ENCODE peak calls at places on chromosomes 16 and 17, in seven cellular contexts. One of them, this sample, is unnamed.

GRCh38 chr17:44522883-44523671 is 19.9 kb upstream of the GPATCH8 start:
- DNase-seq in kidney: no peak
- DNase-seq in IMR-90: peak; percentile 61
- DNase-seq in hepatic stellate cell: peak; percentile 79
- DNase-seq in RPMI8226: peak; percentile 73
- DNase-seq in NCI-H146: peak; percentile 74
- DNase-seq in adipocyte: peak; percentile 69
- DNase-seq in this sample: peak; percentile 39

GRCh38 chr17:75683467-75684041 is 16.4 kb downstream of the SAP30BP start:
- DNase-seq in NCI-H146: no peak
- DNase-seq in RPMI8226: no peak
- DNase-seq in hepatic stellate cell: peak; percentile 65
- DNase-seq in IMR-90: peak; percentile 80
- DNase-seq in kidney: no peak
- DNase-seq in adipocyte: peak; percentile 49
- DNase-seq in this sample: no peak

GRCh38 chr16:71896688-71897368 is 1.5 kb downstream of the IST1 start:
- DNase-seq in RPMI8226: no peak
- DNase-seq in hepatic stellate cell: no peak
- DNase-seq in IMR-90: no peak
- DNase-seq in adipocyte: no peak
- DNase-seq in NCI-H146: no peak
- DNase-seq in kidney: no peak
- DNase-seq in this sample: no peak

GRCh38 chr17:82848022-82848592 is 8.3 kb upstream of the ZNF750 start:
- DNase-seq in NCI-H146: no peak
- DNase-seq in hepatic stellate cell: no peak
- DNase-seq in kidney: peak; percentile 85
- DNase-seq in IMR-90: peak; percentile 79
- DNase-seq in adipocyte: peak; percentile 85
- DNase-seq in RPMI8226: no peak
- DNase-seq in this sample: no peak

GRCh38 chr16:10112021-10112420 is 70.2 kb downstream of the GRIN2A start:
- DNase-seq in RPMI8226: no peak
- DNase-seq in kidney: no peak
- DNase-seq in adipocyte: no peak
- DNase-seq in IMR-90: no peak
- DNase-seq in NCI-H146: no peak
- DNase-seq in hepatic stellate cell: no peak
- DNase-seq in this sample: no peak

GRCh38 chr16:80526418-80527061 is 14.3 kb upstream of the DYNLRB2 start:
- DNase-seq in adipocyte: peak; percentile 85
- DNase-seq in kidney: no peak
- DNase-seq in RPMI8226: peak; percentile 55
- DNase-seq in hepatic stellate cell: peak; percentile 24
- DNase-seq in NCI-H146: peak; percentile 2
- DNase-seq in IMR-90: peak; percentile 55
- DNase-seq in this sample: no peak

GRCh38 chr17:42177684-42178083 is 3.3 kb downstream of the KCNH4 start:
- DNase-seq in adipocyte: no peak
- DNase-seq in NCI-H146: no peak
- DNase-seq in hepatic stellate cell: no peak
- DNase-seq in kidney: no peak
- DNase-seq in IMR-90: no peak
- DNase-seq in RPMI8226: no peak
- DNase-seq in this sample: no peak

GRCh38 chr17:3888343-3889171 is 4.3 kb downstream of the CAMKK1 start:
- DNase-seq in NCI-H146: no peak
- DNase-seq in adipocyte: peak; percentile 96
- DNase-seq in IMR-90: peak; percentile 94
- DNase-seq in hepatic stellate cell: no peak
- DNase-seq in kidney: peak; percentile 90
- DNase-seq in RPMI8226: no peak
- DNase-seq in this sample: peak; percentile 84

This sample was measured in NCI-H1417.